ENCODE peak calls at places on chromosomes 5 and 9, in seven cellular contexts. One of them, this sample, is unnamed.
A peak's percentile ranks its signal among the peaks of the same experiment; 100 is the strongest.

GRCh38 chr5:109939109-109939682 is 249.5 kb downstream of the MAN2A1 start:
- DNase-seq in effector memory CD4-positive, alpha-beta T cell: no peak
- DNase-seq in AG04450: no peak
- DNase-seq in mucosa of descending colon: no peak
- DNase-seq in hepatocyte: no peak
- DNase-seq in AG09309: peak; percentile 20
- DNase-seq in naive thymus-derived CD4-positive, alpha-beta T cell: no peak
- DNase-seq in this sample: no peak

GRCh38 chr5:170813231-170813630 is 29.7 kb downstream of the GABRP start:
- DNase-seq in effector memory CD4-positive, alpha-beta T cell: no peak
- DNase-seq in AG04450: no peak
- DNase-seq in mucosa of descending colon: no peak
- DNase-seq in hepatocyte: no peak
- DNase-seq in AG09309: no peak
- DNase-seq in naive thymus-derived CD4-positive, alpha-beta T cell: no peak
- DNase-seq in this sample: no peak

GRCh38 chr5:76952795-76953536 is at the start of gene CRHBP:
- DNase-seq in effector memory CD4-positive, alpha-beta T cell: no peak
- DNase-seq in AG04450: no peak
- DNase-seq in mucosa of descending colon: no peak
- DNase-seq in hepatocyte: no peak
- DNase-seq in AG09309: no peak
- DNase-seq in naive thymus-derived CD4-positive, alpha-beta T cell: no peak
- DNase-seq in this sample: no peak

GRCh38 chr5:38259062-38259857 is 901 bp downstream of the EGFLAM start:
- DNase-seq in effector memory CD4-positive, alpha-beta T cell: no peak
- DNase-seq in AG04450: no peak
- DNase-seq in mucosa of descending colon: no peak
- DNase-seq in hepatocyte: peak; percentile 10
- DNase-seq in AG09309: no peak
- DNase-seq in naive thymus-derived CD4-positive, alpha-beta T cell: no peak
- DNase-seq in this sample: no peak

GRCh38 chr5:92580814-92581213 is 1000.2 kb downstream of the NR2F1-AS1 start:
- DNase-seq in effector memory CD4-positive, alpha-beta T cell: no peak
- DNase-seq in AG04450: no peak
- DNase-seq in mucosa of descending colon: no peak
- DNase-seq in hepatocyte: no peak
- DNase-seq in AG09309: no peak
- DNase-seq in naive thymus-derived CD4-positive, alpha-beta T cell: no peak
- DNase-seq in this sample: no peak

GRCh38 chr5:1877434-1878049 is 5.2 kb downstream of the IRX4 start:
- DNase-seq in effector memory CD4-positive, alpha-beta T cell: no peak
- DNase-seq in AG04450: no peak
- DNase-seq in mucosa of descending colon: no peak
- DNase-seq in hepatocyte: peak; percentile 35
- DNase-seq in AG09309: no peak
- DNase-seq in naive thymus-derived CD4-positive, alpha-beta T cell: no peak
- DNase-seq in this sample: no peak

GRCh38 chr9:76877961-76878360 is 28.0 kb downstream of the PRUNE2 start:
- DNase-seq in effector memory CD4-positive, alpha-beta T cell: no peak
- DNase-seq in AG04450: no peak
- DNase-seq in mucosa of descending colon: no peak
- DNase-seq in hepatocyte: no peak
- DNase-seq in AG09309: no peak
- DNase-seq in naive thymus-derived CD4-positive, alpha-beta T cell: no peak
- DNase-seq in this sample: no peak

GRCh38 chr5:74432240-74432639 is 208.3 kb downstream of the ENC1 start:
- DNase-seq in effector memory CD4-positive, alpha-beta T cell: no peak
- DNase-seq in AG04450: no peak
- DNase-seq in mucosa of descending colon: no peak
- DNase-seq in hepatocyte: no peak
- DNase-seq in AG09309: no peak
- DNase-seq in naive thymus-derived CD4-positive, alpha-beta T cell: no peak
- DNase-seq in this sample: no peak

GRCh38 chr9:99807276-99807852 is 14.3 kb upstream of the NR4A3 start:
- DNase-seq in effector memory CD4-positive, alpha-beta T cell: peak; percentile 41
- DNase-seq in AG04450: no peak
- DNase-seq in mucosa of descending colon: no peak
- DNase-seq in hepatocyte: peak; percentile 79
- DNase-seq in AG09309: no peak
- DNase-seq in naive thymus-derived CD4-positive, alpha-beta T cell: peak; percentile 76
- DNase-seq in this sample: peak; percentile 75

GRCh38 chr5:171520300-171521170 is 101.1 kb downstream of the FGF18 start:
- DNase-seq in effector memory CD4-positive, alpha-beta T cell: no peak
- DNase-seq in AG04450: no peak
- DNase-seq in mucosa of descending colon: peak; percentile 44
- DNase-seq in hepatocyte: peak; percentile 48
- DNase-seq in AG09309: no peak
- DNase-seq in naive thymus-derived CD4-positive, alpha-beta T cell: no peak
- DNase-seq in this sample: no peak

GRCh38 chr5:81838307-81838906 is 87.5 kb upstream of the SSBP2 start:
- DNase-seq in effector memory CD4-positive, alpha-beta T cell: no peak
- DNase-seq in AG04450: no peak
- DNase-seq in mucosa of descending colon: no peak
- DNase-seq in hepatocyte: peak; percentile 51
- DNase-seq in AG09309: peak; percentile 11
- DNase-seq in naive thymus-derived CD4-positive, alpha-beta T cell: peak; percentile 48
- DNase-seq in this sample: peak; percentile 38

GRCh38 chr9:21657966-21658667 is 144.3 kb upstream of the MTAP start:
- DNase-seq in effector memory CD4-positive, alpha-beta T cell: no peak
- DNase-seq in AG04450: no peak
- DNase-seq in mucosa of descending colon: no peak
- DNase-seq in hepatocyte: no peak
- DNase-seq in AG09309: no peak
- DNase-seq in naive thymus-derived CD4-positive, alpha-beta T cell: no peak
- DNase-seq in this sample: no peak

GRCh38 chr9:137801023-137801319 is 76.6 kb upstream of the CACNA1B start:
- DNase-seq in effector memory CD4-positive, alpha-beta T cell: no peak
- DNase-seq in AG04450: no peak
- DNase-seq in mucosa of descending colon: no peak
- DNase-seq in hepatocyte: no peak
- DNase-seq in AG09309: no peak
- DNase-seq in naive thymus-derived CD4-positive, alpha-beta T cell: no peak
- DNase-seq in this sample: no peak

GRCh38 chr5:139668064-139668880 is 20.1 kb downstream of the CXXC5 start:
- DNase-seq in effector memory CD4-positive, alpha-beta T cell: no peak
- DNase-seq in AG04450: no peak
- DNase-seq in mucosa of descending colon: no peak
- DNase-seq in hepatocyte: peak; percentile 35
- DNase-seq in AG09309: no peak
- DNase-seq in naive thymus-derived CD4-positive, alpha-beta T cell: no peak
- DNase-seq in this sample: peak; percentile 57

GRCh38 chr5:31232273-31232888 is 38.9 kb downstream of the CDH6 start:
- DNase-seq in effector memory CD4-positive, alpha-beta T cell: no peak
- DNase-seq in AG04450: peak; percentile 33
- DNase-seq in mucosa of descending colon: no peak
- DNase-seq in hepatocyte: peak; percentile 78
- DNase-seq in AG09309: peak; percentile 23
- DNase-seq in naive thymus-derived CD4-positive, alpha-beta T cell: no peak
- DNase-seq in this sample: peak; percentile 23

GRCh38 chr5:143417503-143418139 is 14.1 kb upstream of the NR3C1 start:
- DNase-seq in effector memory CD4-positive, alpha-beta T cell: no peak
- DNase-seq in AG04450: no peak
- DNase-seq in mucosa of descending colon: no peak
- DNase-seq in hepatocyte: no peak
- DNase-seq in AG09309: no peak
- DNase-seq in naive thymus-derived CD4-positive, alpha-beta T cell: no peak
- DNase-seq in this sample: no peak

GRCh38 chr9:130962418-130963316 is 23.6 kb upstream of the FIBCD1 start:
- DNase-seq in effector memory CD4-positive, alpha-beta T cell: no peak
- DNase-seq in AG04450: peak; percentile 81
- DNase-seq in mucosa of descending colon: peak; percentile 53
- DNase-seq in hepatocyte: peak; percentile 52
- DNase-seq in AG09309: peak; percentile 78
- DNase-seq in naive thymus-derived CD4-positive, alpha-beta T cell: no peak
- DNase-seq in this sample: no peak

GRCh38 chr9:134728801-134729495 is 87.3 kb downstream of the COL5A1 start:
- DNase-seq in effector memory CD4-positive, alpha-beta T cell: no peak
- DNase-seq in AG04450: no peak
- DNase-seq in mucosa of descending colon: no peak
- DNase-seq in hepatocyte: no peak
- DNase-seq in AG09309: no peak
- DNase-seq in naive thymus-derived CD4-positive, alpha-beta T cell: no peak
- DNase-seq in this sample: no peak

GRCh38 chr9:86116425-86116824 is 17.1 kb upstream of the GOLM1 start:
- DNase-seq in effector memory CD4-positive, alpha-beta T cell: no peak
- DNase-seq in AG04450: no peak
- DNase-seq in mucosa of descending colon: no peak
- DNase-seq in hepatocyte: no peak
- DNase-seq in AG09309: no peak
- DNase-seq in naive thymus-derived CD4-positive, alpha-beta T cell: no peak
- DNase-seq in this sample: no peak

GRCh38 chr9:113853333-113853732 is 22.8 kb upstream of the ZNF618 start:
- DNase-seq in effector memory CD4-positive, alpha-beta T cell: no peak
- DNase-seq in AG04450: no peak
- DNase-seq in mucosa of descending colon: no peak
- DNase-seq in hepatocyte: no peak
- DNase-seq in AG09309: no peak
- DNase-seq in naive thymus-derived CD4-positive, alpha-beta T cell: no peak
- DNase-seq in this sample: no peak

GRCh38 chr5:5699062-5699461 is 276.6 kb downstream of the ICE1 start:
- DNase-seq in effector memory CD4-positive, alpha-beta T cell: no peak
- DNase-seq in AG04450: no peak
- DNase-seq in mucosa of descending colon: no peak
- DNase-seq in hepatocyte: no peak
- DNase-seq in AG09309: no peak
- DNase-seq in naive thymus-derived CD4-positive, alpha-beta T cell: no peak
- DNase-seq in this sample: no peak

GRCh38 chr5:133373121-133373870 is 239.0 kb downstream of the FSTL4 start:
- DNase-seq in effector memory CD4-positive, alpha-beta T cell: no peak
- DNase-seq in AG04450: no peak
- DNase-seq in mucosa of descending colon: no peak
- DNase-seq in hepatocyte: no peak
- DNase-seq in AG09309: no peak
- DNase-seq in naive thymus-derived CD4-positive, alpha-beta T cell: no peak
- DNase-seq in this sample: no peak

GRCh38 chr5:137126829-137127228 is 372.3 kb downstream of the SPOCK1 start:
- DNase-seq in effector memory CD4-positive, alpha-beta T cell: no peak
- DNase-seq in AG04450: no peak
- DNase-seq in mucosa of descending colon: no peak
- DNase-seq in hepatocyte: no peak
- DNase-seq in AG09309: no peak
- DNase-seq in naive thymus-derived CD4-positive, alpha-beta T cell: no peak
- DNase-seq in this sample: no peak

GRCh38 chr5:125409496-125410351 is 663.3 kb upstream of the ZNF608 start:
- DNase-seq in effector memory CD4-positive, alpha-beta T cell: no peak
- DNase-seq in AG04450: no peak
- DNase-seq in mucosa of descending colon: no peak
- DNase-seq in hepatocyte: peak; percentile 5
- DNase-seq in AG09309: no peak
- DNase-seq in naive thymus-derived CD4-positive, alpha-beta T cell: no peak
- DNase-seq in this sample: no peak

GRCh38 chr9:71781391-71781790 is 13.1 kb upstream of the CEMIP2 start:
- DNase-seq in effector memory CD4-positive, alpha-beta T cell: no peak
- DNase-seq in AG04450: no peak
- DNase-seq in mucosa of descending colon: no peak
- DNase-seq in hepatocyte: no peak
- DNase-seq in AG09309: no peak
- DNase-seq in naive thymus-derived CD4-positive, alpha-beta T cell: no peak
- DNase-seq in this sample: no peak

GRCh38 chr5:43348964-43349363 is 35.8 kb upstream of the HMGCS1 start:
- DNase-seq in effector memory CD4-positive, alpha-beta T cell: no peak
- DNase-seq in AG04450: no peak
- DNase-seq in mucosa of descending colon: no peak
- DNase-seq in hepatocyte: no peak
- DNase-seq in AG09309: no peak
- DNase-seq in naive thymus-derived CD4-positive, alpha-beta T cell: no peak
- DNase-seq in this sample: no peak

GRCh38 chr9:69919461-69920061 is 98.9 kb downstream of the CFAP95 start:
- DNase-seq in effector memory CD4-positive, alpha-beta T cell: no peak
- DNase-seq in AG04450: peak; percentile 24
- DNase-seq in mucosa of descending colon: no peak
- DNase-seq in hepatocyte: peak; percentile 77
- DNase-seq in AG09309: peak; percentile 40
- DNase-seq in naive thymus-derived CD4-positive, alpha-beta T cell: peak; percentile 34
- DNase-seq in this sample: peak; percentile 62

GRCh38 chr5:59126665-59127354 is 543.9 kb downstream of the RAB3C start:
- DNase-seq in effector memory CD4-positive, alpha-beta T cell: no peak
- DNase-seq in AG04450: no peak
- DNase-seq in mucosa of descending colon: no peak
- DNase-seq in hepatocyte: no peak
- DNase-seq in AG09309: no peak
- DNase-seq in naive thymus-derived CD4-positive, alpha-beta T cell: no peak
- DNase-seq in this sample: no peak
- H3K4me3 ChIP-seq in effector memory CD4-positive, alpha-beta T cell: peak overlapping the region; percentile 20
- H3K4me3 ChIP-seq in AG04450: peak overlapping the region; percentile 42
- H3K4me3 ChIP-seq in mucosa of descending colon: no peak overlapping the region
- H3K4me3 ChIP-seq in hepatocyte: no peak overlapping the region
- H3K4me3 ChIP-seq in AG09309: peak overlapping the region; percentile 29
- H3K4me3 ChIP-seq in naive thymus-derived CD4-positive, alpha-beta T cell: peak overlapping the region; percentile 46
- H3K4me3 ChIP-seq in this sample: peak overlapping the region; percentile 70

DNA sequence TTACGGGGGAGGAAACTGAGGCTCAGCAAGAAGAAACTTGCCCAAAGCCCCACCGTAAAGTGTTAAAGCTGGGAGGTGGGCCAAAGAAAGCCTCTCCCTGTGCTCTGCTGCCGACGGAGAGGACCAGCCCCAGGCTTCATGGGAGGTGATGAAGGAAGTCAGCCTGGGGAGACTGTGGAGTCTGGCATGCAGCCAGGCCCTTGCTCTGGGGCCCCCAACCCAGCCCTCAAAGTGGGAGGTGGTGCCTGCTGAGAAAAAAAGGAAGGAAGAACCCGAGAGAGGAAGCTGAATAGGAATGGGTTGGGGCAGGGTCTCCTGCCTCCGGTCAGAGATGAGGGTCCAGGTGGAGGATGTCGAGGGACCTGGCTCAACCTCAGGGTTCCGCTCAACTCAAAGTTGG is 3.8 kb downstream of the RNF44 start:
- DNase-seq in effector memory CD4-positive, alpha-beta T cell: no peak
- DNase-seq in AG04450: no peak
- DNase-seq in mucosa of descending colon: peak; percentile 71
- DNase-seq in hepatocyte: no peak
- DNase-seq in AG09309: no peak
- DNase-seq in naive thymus-derived CD4-positive, alpha-beta T cell: no peak
- DNase-seq in this sample: no peak
- H3K4me3 ChIP-seq in effector memory CD4-positive, alpha-beta T cell: peak overlapping the region; percentile 95
- H3K4me3 ChIP-seq in AG04450: no peak overlapping the region
- H3K4me3 ChIP-seq in mucosa of descending colon: no peak overlapping the region
- H3K4me3 ChIP-seq in hepatocyte: no peak overlapping the region
- H3K4me3 ChIP-seq in AG09309: no peak overlapping the region
- H3K4me3 ChIP-seq in naive thymus-derived CD4-positive, alpha-beta T cell: peak overlapping the region; percentile 100
- H3K4me3 ChIP-seq in this sample: peak overlapping the region; percentile 86

DNA sequence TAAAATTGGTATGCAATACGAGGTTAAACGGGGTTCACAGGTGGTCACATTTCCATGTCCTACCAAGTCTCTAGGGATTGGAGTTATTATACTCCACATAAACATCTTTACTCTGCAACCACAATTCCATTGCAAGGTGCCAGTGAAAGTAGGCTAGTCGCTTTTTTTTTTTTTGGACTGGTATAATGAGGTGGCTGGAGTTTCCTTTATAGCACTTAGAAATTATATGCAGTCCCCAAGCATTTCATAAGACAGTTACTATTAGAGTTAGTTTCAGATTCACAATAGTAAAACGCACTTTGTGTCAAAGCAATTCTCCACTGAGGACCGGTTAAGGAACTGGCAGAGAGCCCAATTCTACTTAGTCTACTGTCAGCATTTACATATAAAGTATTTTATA is 1.4 kb downstream of the MEF2C start:
- DNase-seq in effector memory CD4-positive, alpha-beta T cell: no peak
- DNase-seq in AG04450: no peak
- DNase-seq in mucosa of descending colon: no peak
- DNase-seq in hepatocyte: no peak
- DNase-seq in AG09309: no peak
- DNase-seq in naive thymus-derived CD4-positive, alpha-beta T cell: no peak
- DNase-seq in this sample: no peak
- H3K4me3 ChIP-seq in effector memory CD4-positive, alpha-beta T cell: no peak overlapping the region
- H3K4me3 ChIP-seq in AG04450: peak overlapping the region; percentile 71
- H3K4me3 ChIP-seq in mucosa of descending colon: no peak overlapping the region
- H3K4me3 ChIP-seq in hepatocyte: peak overlapping the region; percentile 74
- H3K4me3 ChIP-seq in AG09309: no peak overlapping the region
- H3K4me3 ChIP-seq in naive thymus-derived CD4-positive, alpha-beta T cell: no peak overlapping the region
- H3K4me3 ChIP-seq in this sample: no peak overlapping the region

GRCh38 chr9:90801175-90801506 is 478 bp upstream of the SYK start:
- DNase-seq in effector memory CD4-positive, alpha-beta T cell: no peak
- DNase-seq in AG04450: no peak
- DNase-seq in mucosa of descending colon: no peak
- DNase-seq in hepatocyte: no peak
- DNase-seq in AG09309: no peak
- DNase-seq in naive thymus-derived CD4-positive, alpha-beta T cell: no peak
- DNase-seq in this sample: no peak
- H3K4me3 ChIP-seq in effector memory CD4-positive, alpha-beta T cell: no peak overlapping the region
- H3K4me3 ChIP-seq in AG04450: no peak overlapping the region
- H3K4me3 ChIP-seq in mucosa of descending colon: peak overlapping the region; percentile 22
- H3K4me3 ChIP-seq in hepatocyte: peak overlapping the region; percentile 48
- H3K4me3 ChIP-seq in AG09309: no peak overlapping the region
- H3K4me3 ChIP-seq in naive thymus-derived CD4-positive, alpha-beta T cell: no peak overlapping the region
- H3K4me3 ChIP-seq in this sample: no peak overlapping the region

This sample was measured in CD4-positive, CD25-positive, alpha-beta regulatory T cell.